ENCODE peak calls at places on chromosomes 11 and 22, in eight cellular contexts. One of them, this sample, is unnamed.

GRCh38 chr11:76629853-76630599 is 40.5 kb downstream of the LRRC32 start:
- DNase-seq in vagina: peak
- DNase-seq in BE2C: no peak
- DNase-seq in gastrocnemius medialis: peak
- DNase-seq in choroid plexus epithelial cell: peak
- DNase-seq in right atrium auricular region: peak
- DNase-seq in lower lobe of right lung: peak
- DNase-seq in dorsolateral prefrontal cortex: no peak
- DNase-seq in this sample: peak

GRCh38 chr11:61482513-61482912 is 26.0 kb upstream of the LRRC10B start:
- DNase-seq in vagina: no peak
- DNase-seq in BE2C: no peak
- DNase-seq in gastrocnemius medialis: no peak
- DNase-seq in choroid plexus epithelial cell: no peak
- DNase-seq in right atrium auricular region: no peak
- DNase-seq in lower lobe of right lung: no peak
- DNase-seq in dorsolateral prefrontal cortex: no peak
- DNase-seq in this sample: no peak

GRCh38 chr11:111635706-111636045 is 33.4 kb downstream of the SIK2 start:
- DNase-seq in vagina: no peak
- DNase-seq in BE2C: peak
- DNase-seq in gastrocnemius medialis: peak
- DNase-seq in choroid plexus epithelial cell: peak
- DNase-seq in right atrium auricular region: no peak
- DNase-seq in lower lobe of right lung: no peak
- DNase-seq in dorsolateral prefrontal cortex: peak
- DNase-seq in this sample: peak

GRCh38 chr11:78790784-78791183 is 216.1 kb upstream of the NARS2 start:
- DNase-seq in vagina: no peak
- DNase-seq in BE2C: no peak
- DNase-seq in gastrocnemius medialis: no peak
- DNase-seq in choroid plexus epithelial cell: no peak
- DNase-seq in right atrium auricular region: no peak
- DNase-seq in lower lobe of right lung: no peak
- DNase-seq in dorsolateral prefrontal cortex: no peak
- DNase-seq in this sample: no peak

GRCh38 chr11:122979815-122980656 is 1.6 kb downstream of the BSX start:
- DNase-seq in vagina: no peak
- DNase-seq in BE2C: no peak
- DNase-seq in gastrocnemius medialis: no peak
- DNase-seq in choroid plexus epithelial cell: no peak
- DNase-seq in right atrium auricular region: no peak
- DNase-seq in lower lobe of right lung: no peak
- DNase-seq in dorsolateral prefrontal cortex: no peak
- DNase-seq in this sample: no peak

GRCh38 chr22:28009272-28009827 is 90.3 kb upstream of the PITPNB start:
- DNase-seq in vagina: no peak
- DNase-seq in BE2C: peak
- DNase-seq in gastrocnemius medialis: peak
- DNase-seq in choroid plexus epithelial cell: peak
- DNase-seq in right atrium auricular region: no peak
- DNase-seq in lower lobe of right lung: peak
- DNase-seq in dorsolateral prefrontal cortex: peak
- DNase-seq in this sample: peak

GRCh38 chr11:111737877-111738205 is 28.3 kb downstream of the PPP2R1B start:
- DNase-seq in vagina: no peak
- DNase-seq in BE2C: no peak
- DNase-seq in gastrocnemius medialis: peak
- DNase-seq in choroid plexus epithelial cell: peak
- DNase-seq in right atrium auricular region: no peak
- DNase-seq in lower lobe of right lung: no peak
- DNase-seq in dorsolateral prefrontal cortex: peak
- DNase-seq in this sample: peak

GRCh38 chr22:20011993-20012740 is 4.5 kb downstream of the ARVCF start:
- DNase-seq in vagina: no peak
- DNase-seq in BE2C: peak
- DNase-seq in gastrocnemius medialis: no peak
- DNase-seq in choroid plexus epithelial cell: no peak
- DNase-seq in right atrium auricular region: no peak
- DNase-seq in lower lobe of right lung: no peak
- DNase-seq in dorsolateral prefrontal cortex: no peak
- DNase-seq in this sample: no peak

GRCh38 chr11:79167510-79168188 is 273.2 kb downstream of the TENM4 start:
- DNase-seq in vagina: no peak
- DNase-seq in BE2C: no peak
- DNase-seq in gastrocnemius medialis: no peak
- DNase-seq in choroid plexus epithelial cell: peak
- DNase-seq in right atrium auricular region: no peak
- DNase-seq in lower lobe of right lung: no peak
- DNase-seq in dorsolateral prefrontal cortex: peak
- DNase-seq in this sample: peak

GRCh38 chr22:38653741-38654140 is 2.5 kb downstream of the FAM227A start:
- DNase-seq in vagina: no peak
- DNase-seq in BE2C: no peak
- DNase-seq in gastrocnemius medialis: no peak
- DNase-seq in choroid plexus epithelial cell: no peak
- DNase-seq in right atrium auricular region: no peak
- DNase-seq in lower lobe of right lung: no peak
- DNase-seq in dorsolateral prefrontal cortex: no peak
- DNase-seq in this sample: no peak

GRCh38 chr22:42895087-42895486 is 38.0 kb upstream of the ARFGAP3 start:
- DNase-seq in vagina: no peak
- DNase-seq in BE2C: no peak
- DNase-seq in gastrocnemius medialis: no peak
- DNase-seq in choroid plexus epithelial cell: no peak
- DNase-seq in right atrium auricular region: no peak
- DNase-seq in lower lobe of right lung: no peak
- DNase-seq in dorsolateral prefrontal cortex: no peak
- DNase-seq in this sample: no peak

GRCh38 chr11:4065086-4065485 is 29.5 kb upstream of the RRM1 start:
- DNase-seq in vagina: no peak
- DNase-seq in BE2C: no peak
- DNase-seq in gastrocnemius medialis: no peak
- DNase-seq in choroid plexus epithelial cell: no peak
- DNase-seq in right atrium auricular region: no peak
- DNase-seq in lower lobe of right lung: no peak
- DNase-seq in dorsolateral prefrontal cortex: no peak
- DNase-seq in this sample: no peak

DNA sequence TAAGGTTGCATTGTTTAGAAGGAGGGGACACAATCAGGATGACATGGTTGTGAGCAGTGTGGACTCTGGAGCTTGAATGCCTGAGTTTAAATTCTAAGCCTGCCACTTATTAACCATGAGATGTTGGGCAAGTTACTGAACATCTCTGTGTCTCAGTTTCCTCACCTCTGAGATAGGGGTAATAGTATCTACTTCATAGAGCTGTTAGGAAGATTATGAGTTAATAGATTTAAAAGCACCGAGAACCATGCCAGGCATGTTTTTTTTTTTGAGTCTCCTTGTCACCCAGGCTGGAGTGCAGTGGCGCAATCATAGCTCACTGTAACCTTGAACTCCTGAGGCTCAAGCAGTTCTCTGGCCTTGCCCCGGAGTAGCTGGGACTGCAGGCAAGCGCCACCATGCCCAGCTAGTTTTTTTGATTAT is 33.3 kb downstream of the ST14 start:
- DNase-seq in vagina: no peak
- DNase-seq in BE2C: no peak
- DNase-seq in gastrocnemius medialis: no peak
- DNase-seq in choroid plexus epithelial cell: no peak
- DNase-seq in right atrium auricular region: no peak
- DNase-seq in lower lobe of right lung: peak
- DNase-seq in dorsolateral prefrontal cortex: no peak
- DNase-seq in this sample: no peak
- TF ChIP-seq CTCF in vagina: no peak
- TF ChIP-seq CTCF in BE2C: no peak
- TF ChIP-seq CTCF in gastrocnemius medialis: no peak
- TF ChIP-seq CTCF in choroid plexus epithelial cell: no peak
- TF ChIP-seq CTCF in right atrium auricular region: no peak
- TF ChIP-seq CTCF in lower lobe of right lung: no peak
- TF ChIP-seq CTCF in dorsolateral prefrontal cortex: no peak
- TF ChIP-seq CTCF in this sample: no peak

GRCh38 chr11:68127791-68128681 is 6.8 kb upstream of the CHKA start:
- DNase-seq in vagina: no peak
- DNase-seq in BE2C: no peak
- DNase-seq in gastrocnemius medialis: no peak
- DNase-seq in choroid plexus epithelial cell: peak
- DNase-seq in right atrium auricular region: no peak
- DNase-seq in lower lobe of right lung: peak
- DNase-seq in dorsolateral prefrontal cortex: no peak
- DNase-seq in this sample: peak
- H3K4me3 ChIP-seq in vagina: peak
- H3K4me3 ChIP-seq in BE2C: no peak
- H3K4me3 ChIP-seq in gastrocnemius medialis: peak
- H3K4me3 ChIP-seq in choroid plexus epithelial cell: peak
- H3K4me3 ChIP-seq in right atrium auricular region: peak
- H3K4me3 ChIP-seq in lower lobe of right lung: peak
- H3K4me3 ChIP-seq in dorsolateral prefrontal cortex: peak
- H3K4me3 ChIP-seq in this sample: peak

DNA sequence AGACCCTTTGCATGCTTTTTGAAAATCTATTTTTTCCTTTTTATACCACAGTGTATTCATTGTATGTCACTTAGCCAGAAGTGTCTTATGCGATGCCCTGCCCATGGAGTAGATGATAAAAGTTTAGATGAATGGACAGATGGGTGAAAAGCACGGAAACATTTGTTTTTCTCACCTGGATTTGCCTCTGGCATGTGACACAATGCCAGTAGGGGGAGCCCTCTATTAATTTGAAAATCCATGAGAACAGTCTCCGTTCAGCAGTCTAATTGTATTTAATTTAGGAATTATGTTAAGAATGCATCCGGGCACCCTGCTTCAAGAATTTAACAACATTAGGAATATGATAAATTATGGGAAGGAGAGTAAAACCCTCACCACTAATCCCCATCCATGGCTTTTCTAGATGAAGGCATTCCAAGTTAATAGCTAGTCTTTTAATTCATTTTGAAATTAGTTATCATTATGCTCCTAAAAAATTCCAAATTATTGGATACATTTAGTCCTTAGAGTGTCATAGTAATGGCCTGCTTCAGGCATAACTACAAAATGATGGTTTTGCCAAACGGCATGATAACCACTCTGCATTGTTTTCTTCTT is 55.3 kb upstream of the ALKBH3 start:
- DNase-seq in vagina: no peak
- DNase-seq in BE2C: peak
- DNase-seq in gastrocnemius medialis: no peak
- DNase-seq in choroid plexus epithelial cell: peak
- DNase-seq in right atrium auricular region: no peak
- DNase-seq in lower lobe of right lung: no peak
- DNase-seq in dorsolateral prefrontal cortex: no peak
- DNase-seq in this sample: peak
- TF ChIP-seq CTCF in vagina: no peak
- TF ChIP-seq CTCF in BE2C: peak
- TF ChIP-seq CTCF in gastrocnemius medialis: peak
- TF ChIP-seq CTCF in choroid plexus epithelial cell: peak
- TF ChIP-seq CTCF in right atrium auricular region: peak
- TF ChIP-seq CTCF in lower lobe of right lung: peak
- TF ChIP-seq CTCF in dorsolateral prefrontal cortex: peak
- TF ChIP-seq CTCF in this sample: peak

DNA sequence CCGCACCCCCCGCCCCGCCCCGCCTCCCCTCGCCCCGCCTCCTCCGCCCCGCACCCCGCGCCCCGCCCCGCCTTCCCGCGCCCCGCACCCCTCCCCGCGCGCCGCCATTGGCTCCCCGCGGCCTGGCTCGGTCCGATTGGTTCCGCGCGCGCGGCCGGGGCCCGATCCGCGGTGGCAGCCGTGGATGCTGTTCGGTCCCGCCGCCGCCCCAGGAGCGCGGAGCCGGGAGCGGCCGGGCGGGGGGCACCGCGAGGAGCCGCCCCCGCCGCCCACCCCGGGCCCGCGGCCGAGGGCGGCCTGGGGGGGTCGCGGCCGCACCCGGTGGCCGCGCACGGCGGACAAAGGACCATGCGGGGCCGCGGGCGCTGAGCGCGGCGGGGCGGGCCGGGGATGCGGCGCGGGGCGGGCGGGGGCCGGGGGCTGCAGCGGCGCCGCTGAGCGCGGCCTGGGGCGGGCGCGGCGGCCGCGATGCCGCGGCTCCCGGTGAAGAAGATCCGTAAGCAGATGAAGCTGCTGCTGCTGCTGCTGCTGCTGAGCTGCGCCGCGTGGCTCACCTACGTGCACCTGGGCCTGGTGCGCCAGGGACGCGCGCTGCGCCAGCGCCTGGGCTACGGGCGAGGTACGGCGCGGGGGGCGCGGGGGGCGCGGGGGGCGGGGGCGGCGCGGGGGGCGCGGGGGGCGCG is at the start of gene B4GALNT4:
- DNase-seq in vagina: no peak
- DNase-seq in BE2C: no peak
- DNase-seq in gastrocnemius medialis: no peak
- DNase-seq in choroid plexus epithelial cell: no peak
- DNase-seq in right atrium auricular region: no peak
- DNase-seq in lower lobe of right lung: peak
- DNase-seq in dorsolateral prefrontal cortex: peak
- DNase-seq in this sample: peak
- H3K4me3 ChIP-seq in vagina: peak
- H3K4me3 ChIP-seq in BE2C: no peak
- H3K4me3 ChIP-seq in gastrocnemius medialis: no peak
- H3K4me3 ChIP-seq in choroid plexus epithelial cell: no peak
- H3K4me3 ChIP-seq in right atrium auricular region: no peak
- H3K4me3 ChIP-seq in lower lobe of right lung: no peak
- H3K4me3 ChIP-seq in dorsolateral prefrontal cortex: peak
- H3K4me3 ChIP-seq in this sample: peak